ENCODE peak calls at places on chromosomes 16 and 17, in six cellular contexts. Q, A, V, B, D and K are unnamed samples.

GRCh38 chr16:2716101-2716885 is 3.7 kb downstream of the PRSS27 start:
- DNase-seq in Q (no peak), A (no peak), V (no peak), B (no peak), D (no peak), K (no peak)

GRCh38 chr17:82980632-82981031 is 98.8 kb upstream of the METRNL start:
- DNase-seq in Q (no peak), A (no peak), V (no peak), B (peak), D (no peak), K (no peak)

GRCh38 chr17:21286771-21287702 is 2.5 kb downstream of the MAP2K3 start:
- DNase-seq in Q (peak), A (peak), V (no peak), B (no peak), D (peak), K (no peak)

GRCh38 chr17:50209472-50210248 is 8.2 kb upstream of the COL1A1 start:
- DNase-seq in Q (peak), A (no peak), V (no peak), B (peak), D (peak), K (no peak)

GRCh38 chr17:63423963-63424362 is 22.1 kb downstream of the CYB561 start:
- DNase-seq in Q (no peak), A (no peak), V (no peak), B (no peak), D (no peak), K (no peak)

GRCh38 chr16:68592466-68593337 is 52.4 kb upstream of the CDH3 start:
- DNase-seq in Q (no peak), A (peak), V (no peak), B (no peak), D (no peak), K (no peak)

GRCh38 chr17:78950870-78951269 is 25.7 kb upstream of the TIMP2 start:
- DNase-seq in Q (no peak), A (no peak), V (no peak), B (no peak), D (no peak), K (no peak)

GRCh38 chr17:27494192-27495091 is 38.2 kb downstream of the KSR1 start:
- DNase-seq in Q (peak), A (no peak), V (peak), B (no peak), D (peak), K (no peak)

GRCh38 chr17:78276499-78276898 is 45.1 kb downstream of the TMEM235 start:
- DNase-seq in Q (no peak), A (no peak), V (no peak), B (no peak), D (no peak), K (no peak)

GRCh38 chr16:65783709-65784474 is 582.6 kb upstream of the CDH5 start:
- DNase-seq in Q (no peak), A (no peak), V (no peak), B (no peak), D (no peak), K (no peak)

GRCh38 chr16:71255721-71256120 is 25.2 kb upstream of the HYDIN start:
- DNase-seq in Q (no peak), A (no peak), V (no peak), B (no peak), D (no peak), K (no peak)

GRCh38 chr16:58200398-58200797 is 2.5 kb upstream of the CSNK2A2 start:
- DNase-seq in Q (no peak), A (no peak), V (no peak), B (no peak), D (no peak), K (no peak)

GRCh38 chr16:81239722-81240121 is 1.2 kb downstream of the BCO1 start:
- DNase-seq in Q (no peak), A (no peak), V (no peak), B (no peak), D (no peak), K (no peak)

GRCh38 chr17:7893226-7893880 is 4.8 kb downstream of the CHD3 start:
- DNase-seq in Q (no peak), A (no peak), V (no peak), B (no peak), D (no peak), K (no peak)

GRCh38 chr16:70433456-70434103 is 5.3 kb downstream of the ST3GAL2 start:
- DNase-seq in Q (no peak), A (peak), V (no peak), B (no peak), D (peak), K (no peak)

GRCh38 chr17:42097691-42098661 is at the start of gene ZNF385C:
- DNase-seq in Q (peak), A (no peak), V (no peak), B (no peak), D (no peak), K (peak)

GRCh38 chr16:88681084-88681680 is 5.1 kb downstream of the SNAI3 start:
- DNase-seq in Q (peak), A (peak), V (no peak), B (no peak), D (no peak), K (peak)

DNA sequence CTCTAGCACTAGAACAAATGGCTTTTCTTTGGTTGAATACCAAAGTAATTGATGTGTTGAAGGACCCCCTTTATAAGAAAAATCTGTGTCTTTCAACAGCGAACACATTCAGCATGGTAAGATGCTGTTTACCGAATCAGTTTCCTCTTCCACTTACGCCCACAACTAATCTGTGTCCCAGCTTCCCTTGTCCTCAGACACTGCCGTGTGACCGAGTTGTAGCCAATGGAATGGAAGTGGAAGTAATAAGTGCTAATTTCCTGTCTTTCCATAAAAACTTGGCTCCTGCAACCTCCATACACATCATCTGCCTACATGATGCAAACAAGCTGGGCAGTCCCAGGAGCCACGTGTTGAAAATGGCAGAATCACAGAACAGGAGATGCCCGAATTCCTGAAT is 10.4 kb downstream of the CDIPT start:
- DNase-seq in Q (no peak), A (no peak), V (no peak), B (no peak), D (no peak), K (no peak)
- TF ChIP-seq POLR2AphosphoS5 in Q (peak), A (no peak), V (peak), B (peak), D (peak), K (no peak)

GRCh38 chr17:17874478-17874877 is 37.7 kb upstream of the SREBF1 start:
- DNase-seq in Q (no peak), A (no peak), V (no peak), B (no peak), D (no peak), K (no peak)

GRCh38 chr17:17873450-17873991 is 36.7 kb upstream of the SREBF1 start:
- DNase-seq in Q (no peak), A (no peak), V (no peak), B (no peak), D (no peak), K (no peak)

GRCh38 chr17:17876959-17877547 is 40.3 kb upstream of the SREBF1 start:
- DNase-seq in Q (peak), A (no peak), V (peak), B (no peak), D (peak), K (no peak)

GRCh38 chr17:17880577-17881196 is 43.9 kb upstream of the SREBF1 start:
- DNase-seq in Q (no peak), A (no peak), V (no peak), B (no peak), D (no peak), K (no peak)

GRCh38 chr17:17877548-17878358 is 41.0 kb upstream of the SREBF1 start:
- DNase-seq in Q (peak), A (no peak), V (peak), B (no peak), D (peak), K (no peak)
- TF ChIP-seq POLR2AphosphoS5 in Q (peak), A (no peak), V (peak), B (peak), D (peak), K (no peak)

DNA sequence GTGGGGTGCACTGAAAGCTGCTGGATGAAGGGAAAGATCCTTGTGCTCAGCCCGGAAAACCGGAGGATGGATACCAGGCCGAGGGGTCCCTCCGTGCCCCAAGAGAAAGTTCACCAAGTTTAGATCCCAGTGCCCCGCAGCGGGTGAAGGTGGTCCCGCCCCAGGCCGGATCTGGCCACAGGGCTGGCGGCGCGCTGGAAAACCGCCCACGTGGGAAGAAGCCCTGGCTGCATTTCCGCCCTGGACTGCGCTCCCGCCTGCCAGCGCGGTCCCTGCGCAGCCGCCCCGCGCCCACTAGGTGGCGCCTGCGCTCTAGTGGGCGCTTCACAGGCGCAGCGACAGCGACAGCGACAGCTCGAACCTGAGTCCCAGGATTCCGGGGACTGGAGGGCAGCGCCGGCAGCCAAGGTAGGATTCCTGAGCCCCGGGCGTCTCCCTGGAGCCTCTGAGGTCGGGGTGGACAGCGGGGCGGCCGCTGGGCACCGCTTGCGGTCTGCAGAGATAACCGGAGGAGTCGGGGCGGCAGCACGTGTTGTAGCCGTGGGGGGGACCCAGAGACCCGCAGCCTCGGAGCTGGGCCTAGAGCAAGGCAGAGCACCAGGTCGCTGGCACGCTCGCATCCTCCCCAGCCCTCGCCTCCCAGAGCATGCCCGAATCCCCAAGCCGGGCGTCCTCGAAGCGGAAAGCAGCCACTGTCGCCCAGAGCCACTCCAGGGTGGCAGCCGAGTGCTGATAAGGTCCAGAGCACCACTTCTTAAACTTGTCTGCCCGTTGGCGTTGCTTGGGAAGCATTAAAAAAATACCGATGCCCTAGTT is at the start of gene CHD9:
- DNase-seq in Q (peak), A (peak), V (peak), B (peak), D (peak), K (peak)
- TF ChIP-seq POLR2AphosphoS5 in Q (peak), A (peak), V (peak), B (peak), D (no peak), K (no peak)

GRCh38 chr16:87145181-87146176 is 171.7 kb downstream of the C16orf95 start:
- DNase-seq in Q (no peak), A (no peak), V (no peak), B (no peak), D (no peak), K (no peak)

GRCh38 chr16:87144232-87144631 is 173.0 kb downstream of the C16orf95 start:
- DNase-seq in Q (no peak), A (no peak), V (no peak), B (no peak), D (no peak), K (no peak)

GRCh38 chr16:87143661-87144121 is 173.5 kb downstream of the C16orf95 start:
- DNase-seq in Q (no peak), A (no peak), V (no peak), B (no peak), D (no peak), K (no peak)

GRCh38 chr16:87149051-87149450 is 168.1 kb downstream of the C16orf95 start:
- DNase-seq in Q (no peak), A (no peak), V (no peak), B (no peak), D (no peak), K (no peak)

GRCh38 chr16:87146676-87147075 is 170.5 kb downstream of the C16orf95 start:
- DNase-seq in Q (no peak), A (no peak), V (no peak), B (no peak), D (no peak), K (no peak)
- TF ChIP-seq POLR2AphosphoS5 in Q (no peak), A (no peak), V (no peak), B (no peak), D (no peak), K (no peak)

GRCh38 chr17:62303476-62303875 is 76.9 kb upstream of the EFCAB3 start:
- DNase-seq in Q (no peak), A (no peak), V (no peak), B (no peak), D (no peak), K (no peak)

GRCh38 chr17:62300697-62301096 is 79.7 kb upstream of the EFCAB3 start:
- DNase-seq in Q (no peak), A (no peak), V (no peak), B (no peak), D (no peak), K (no peak)
- TF ChIP-seq POLR2AphosphoS5 in Q (no peak), A (no peak), V (no peak), B (no peak), D (no peak), K (no peak)